ENCODE peak calls at places on chromosomes 13 and 19, in seven cellular contexts. G is transverse colon, J is SK-N-SH, A is tibial nerve, Q is K562, I is A549, N is GM12878. R is an unnamed sample.

GRCh38 chr19:2540646-2541454 is 64.9 kb downstream of the GADD45B start:
- DNase-seq in G (peak; percentile 82), J (no peak), A (peak; percentile 78), Q (no peak), I (peak; percentile 97), N (no peak), R (peak; percentile 97)

GRCh38 chr13:27528908-27529307 is 78.5 kb upstream of the MTIF3 start:
- DNase-seq in G (no peak), J (no peak), A (no peak), Q (no peak), I (no peak), N (no peak), R (peak; percentile 66)

GRCh38 chr19:13781547-13781946 is 7.3 kb downstream of the C19orf53 start:
- DNase-seq in G (peak; percentile 76), J (peak; percentile 86), A (peak; percentile 75), Q (peak; percentile 77), I (no peak), N (no peak), R (no peak)

GRCh38 chr13:27450921-27451461 is 627 bp upstream of the MTIF3 start:
- DNase-seq in G (peak; percentile 49), J (peak; percentile 54), A (no peak), Q (peak; percentile 13), I (peak; percentile 25), N (no peak), R (no peak)

GRCh38 chr13:95956589-95957148 is 96.5 kb downstream of the UGGT2 start:
- DNase-seq in G (no peak), J (no peak), A (no peak), Q (no peak), I (no peak), N (peak; percentile 21), R (no peak)

GRCh38 chr13:79662882-79663281 is 181.9 kb downstream of the NDFIP2 start:
- DNase-seq in G (peak; percentile 10), J (no peak), A (no peak), Q (no peak), I (peak; percentile 12), N (no peak), R (no peak)

GRCh38 chr19:16895467-16896097 is 6.8 kb downstream of the F2RL3 start:
- DNase-seq in G (no peak), J (no peak), A (no peak), Q (no peak), I (no peak), N (no peak), R (no peak)

GRCh38 chr13:42750858-42751257 is 30.5 kb upstream of the FAM216B start:
- DNase-seq in G (no peak), J (no peak), A (no peak), Q (no peak), I (no peak), N (no peak), R (no peak)

GRCh38 chr19:47155141-47155540 is 24.5 kb downstream of the SAE1 start:
- DNase-seq in G (peak; percentile 17), J (no peak), A (no peak), Q (no peak), I (no peak), N (no peak), R (no peak)

GRCh38 chr13:108690726-108691125 is 61.3 kb downstream of the MYO16 start:
- DNase-seq in G (no peak), J (no peak), A (no peak), Q (no peak), I (no peak), N (no peak), R (no peak)

GRCh38 chr13:90830782-90831181 is 516.7 kb upstream of the MIR17HG start:
- DNase-seq in G (no peak), J (no peak), A (no peak), Q (no peak), I (no peak), N (no peak), R (no peak)

GRCh38 chr13:47474326-47474725 is 526.7 kb downstream of the SUCLA2 start:
- DNase-seq in G (no peak), J (no peak), A (no peak), Q (no peak), I (no peak), N (no peak), R (no peak)

GRCh38 chr13:20064128-20064527 is 96.7 kb downstream of the GJA3 start:
- DNase-seq in G (no peak), J (no peak), A (no peak), Q (no peak), I (no peak), N (no peak), R (no peak)

GRCh38 chr19:6226444-6227155 is 53.2 kb downstream of the MLLT1 start:
- DNase-seq in G (no peak), J (peak; percentile 24), A (no peak), Q (no peak), I (no peak), N (no peak), R (no peak)

GRCh38 chr13:43848250-43848649 is 31.3 kb downstream of the CCDC122 start:
- DNase-seq in G (no peak), J (no peak), A (no peak), Q (no peak), I (peak; percentile 1), N (no peak), R (no peak)

GRCh38 chr13:94481966-94482365 is 2.5 kb upstream of the DCT start:
- DNase-seq in G (no peak), J (no peak), A (no peak), Q (no peak), I (peak; percentile 20), N (no peak), R (no peak)

GRCh38 chr13:95276119-95276505 is 25.1 kb downstream of the ABCC4 start:
- DNase-seq in G (no peak), J (no peak), A (no peak), Q (no peak), I (no peak), N (no peak), R (no peak)

DNA sequence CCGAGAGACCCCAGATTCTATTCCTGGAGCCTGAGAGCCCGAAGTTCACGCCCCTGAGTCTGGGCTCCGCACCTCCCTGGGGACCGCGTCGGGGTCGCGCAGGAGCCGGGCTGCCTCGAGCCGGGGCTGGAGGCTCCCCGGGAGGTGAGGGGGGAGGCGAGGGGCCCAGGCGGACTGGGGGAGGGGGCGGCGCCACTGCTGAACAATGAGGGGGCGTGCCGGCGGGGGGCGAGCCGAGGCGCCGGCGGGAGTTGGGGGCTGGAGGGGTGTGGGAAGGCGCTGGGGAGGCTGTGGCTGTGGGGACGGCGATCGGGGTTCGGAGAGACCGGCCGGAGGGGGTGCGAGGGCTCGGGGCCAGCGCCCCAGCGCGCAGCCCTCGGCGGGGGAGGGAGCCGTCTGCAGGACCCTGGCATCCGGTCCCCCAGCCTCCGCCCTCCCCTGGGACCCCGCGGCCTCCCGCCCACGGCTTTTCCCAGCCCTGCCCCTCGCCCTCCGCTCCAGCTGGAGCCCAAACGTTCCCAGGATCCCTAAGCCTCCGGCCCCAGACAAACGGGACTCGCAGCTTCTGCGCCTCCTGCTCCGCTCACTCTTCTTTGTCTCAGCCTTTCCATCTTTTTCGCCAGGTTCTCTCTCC is 917 bp downstream of the PLEKHG2 start:
- DNase-seq in G (peak; percentile 58), J (peak; percentile 88), A (no peak), Q (peak; percentile 65), I (peak; percentile 67), N (no peak), R (no peak)
- H3K4me3 ChIP-seq in G (peak overlapping the region; percentile 84), J (peak overlapping the region; percentile 96), A (peak overlapping the region; percentile 81), Q (peak overlapping the region; percentile 71), I (peak overlapping the region; percentile 67), N (peak overlapping the region; percentile 98), R (peak overlapping the region; percentile 63)

GRCh38 chr19:58228584-58229254 is at the start of gene ZNF544:
- DNase-seq in G (peak; percentile 80), J (peak; percentile 74), A (peak; percentile 9), Q (peak; percentile 80), I (peak; percentile 87), N (peak; percentile 9), R (no peak)
- TF ChIP-seq EP300 in G (no peak), J (no peak), A (no peak), Q (peak; percentile 58), I (no peak), N (no peak), R (no peak)

GRCh38 chr13:110617326-110618072 is 2.2 kb downstream of the NAXD start:
- DNase-seq in G (peak; percentile 59), J (no peak), A (peak; percentile 35), Q (no peak), I (no peak), N (no peak), R (no peak)
- H3K4me3 ChIP-seq in G (no peak overlapping the region), J (no peak overlapping the region), A (no peak overlapping the region), Q (no peak overlapping the region), I (no peak overlapping the region), N (peak overlapping the region; percentile 63), R (peak overlapping the region; percentile 95)

GRCh38 chr13:35365885-35366284 is 110.6 kb downstream of the MAB21L1 start:
- DNase-seq in G (no peak), J (no peak), A (no peak), Q (no peak), I (no peak), N (no peak), R (no peak)
- TF ChIP-seq EP300 in G (no peak), J (no peak), A (no peak), Q (no peak), I (no peak), N (no peak), R (no peak)

GRCh38 chr13:45413826-45414312 is 4.3 kb downstream of the SLC25A30 start:
- DNase-seq in G (no peak), J (no peak), A (no peak), Q (no peak), I (no peak), N (no peak), R (no peak)
- H3K4me3 ChIP-seq in G (peak overlapping the region; percentile 24), J (no peak overlapping the region), A (peak overlapping the region; percentile 30), Q (peak overlapping the region; percentile 33), I (peak overlapping the region; percentile 37), N (no peak overlapping the region), R (peak overlapping the region; percentile 40)

GRCh38 chr13:113976711-113977684 is 3.1 kb upstream of the C13orf46 start:
- DNase-seq in G (no peak), J (no peak), A (no peak), Q (no peak), I (peak; percentile 29), N (no peak), R (no peak)
- TF ChIP-seq EP300 in G (no peak), J (no peak), A (no peak), Q (no peak), I (no peak), N (no peak), R (no peak)

DNA sequence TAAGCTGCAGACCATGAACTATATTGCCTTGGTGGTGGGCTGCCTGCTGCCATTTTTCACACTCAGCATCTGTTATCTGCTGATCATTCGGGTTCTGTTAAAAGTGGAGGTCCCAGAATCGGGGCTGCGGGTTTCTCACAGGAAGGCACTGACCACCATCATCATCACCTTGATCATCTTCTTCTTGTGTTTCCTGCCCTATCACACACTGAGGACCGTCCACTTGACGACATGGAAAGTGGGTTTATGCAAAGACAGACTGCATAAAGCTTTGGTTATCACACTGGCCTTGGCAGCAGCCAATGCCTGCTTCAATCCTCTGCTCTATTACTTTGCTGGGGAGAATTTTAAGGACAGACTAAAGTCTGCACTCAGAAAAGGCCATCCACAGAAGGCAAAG is 53.7 kb downstream of the CYSLTR2 start:
- DNase-seq in G (no peak), J (no peak), A (no peak), Q (no peak), I (no peak), N (no peak), R (no peak)
- H3K4me3 ChIP-seq in G (no peak overlapping the region), J (no peak overlapping the region), A (no peak overlapping the region), Q (no peak overlapping the region), I (no peak overlapping the region), N (no peak overlapping the region), R (no peak overlapping the region)

GRCh38 chr19:44749994-44750393 is 1.5 kb downstream of the BCL3 start:
- DNase-seq in G (no peak), J (no peak), A (no peak), Q (no peak), I (peak; percentile 45), N (no peak), R (no peak)
- TF ChIP-seq EP300 in G (no peak), J (no peak), A (no peak), Q (no peak), I (no peak), N (no peak), R (no peak)

R was measured in esophagus muscularis mucosa.